ENCODE peak calls at places on chromosome 5, in seven cellular contexts. S is cardiac fibroblast, H is K562, V is Calu3, K is fibroblast of mammary gland, P is kidney epithelial cell, B is fibroblast of lung. O is an unnamed sample.

GRCh38 chr5:76794871-76795270 is 24.0 kb upstream of the F2RL1 start:
- DNase-seq in S (peak; percentile 52), H (no peak), V (no peak), K (peak; percentile 66), P (peak; percentile 55), B (peak; percentile 39), O (no peak)

GRCh38 chr5:156093024-156093423 is 233.9 kb upstream of the SGCD start:
- DNase-seq in S (no peak), H (no peak), V (no peak), K (no peak), P (no peak), B (no peak), O (no peak)

GRCh38 chr5:144691936-144692335 is 521.3 kb downstream of the KCTD16 start:
- DNase-seq in S (no peak), H (no peak), V (no peak), K (peak; percentile 2), P (no peak), B (peak; percentile 17), O (no peak)

GRCh38 chr5:158155811-158156495 is 297.0 kb upstream of the CLINT1 start:
- DNase-seq in S (no peak), H (no peak), V (no peak), K (peak; percentile 86), P (no peak), B (no peak), O (no peak)

GRCh38 chr5:159286420-159287035 is 23.4 kb downstream of the UBLCP1 start:
- DNase-seq in S (peak; percentile 50), H (no peak), V (peak; percentile 11), K (peak; percentile 56), P (no peak), B (peak; percentile 34), O (no peak)

GRCh38 chr5:173764321-173765029 is 123.7 kb upstream of the CPEB4 start:
- DNase-seq in S (peak; percentile 95), H (peak; percentile 82), V (peak; percentile 92), K (peak; percentile 97), P (peak; percentile 94), B (peak; percentile 96), O (no peak)

GRCh38 chr5:42494414-42494813 is 71.2 kb downstream of the GHR start:
- DNase-seq in S (peak; percentile 24), H (no peak), V (no peak), K (peak; percentile 34), P (no peak), B (peak; percentile 12), O (no peak)

GRCh38 chr5:10695055-10695649 is 65.9 kb downstream of the DAP start:
- DNase-seq in S (peak; percentile 76), H (no peak), V (peak; percentile 78), K (peak; percentile 69), P (no peak), B (peak; percentile 63), O (peak; percentile 77)

GRCh38 chr5:97071101-97071500 is 71.3 kb downstream of the LIX1 start:
- DNase-seq in S (peak; percentile 47), H (no peak), V (no peak), K (peak; percentile 98), P (peak; percentile 54), B (peak; percentile 77), O (no peak)

DNA sequence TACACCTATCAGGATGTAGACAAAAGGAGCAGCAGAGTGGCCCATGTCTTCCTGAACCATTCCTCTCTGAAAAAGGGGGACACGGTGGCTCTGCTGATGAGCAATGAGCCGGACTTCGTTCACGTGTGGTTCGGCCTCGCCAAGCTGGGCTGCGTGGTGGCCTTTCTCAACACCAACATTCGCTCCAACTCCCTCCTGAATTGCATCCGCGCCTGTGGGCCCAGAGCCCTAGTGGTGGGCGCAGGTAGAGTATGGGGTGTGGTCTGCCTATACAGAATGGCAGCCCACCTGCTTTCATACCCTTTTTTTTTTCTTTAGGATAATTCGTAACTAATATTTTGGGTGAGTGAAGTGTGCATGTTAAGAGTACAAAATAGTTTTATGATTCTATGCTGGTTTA is 1.1 kb downstream of the SLC27A6 start:
- DNase-seq in S (no peak), H (peak; percentile 14), V (no peak), K (no peak), P (no peak), B (no peak), O (no peak)
- TF ChIP-seq CTCF in S (no peak), H (no peak), V (no peak), K (no peak), P (no peak), B (no peak), O (peak; percentile 42)

DNA sequence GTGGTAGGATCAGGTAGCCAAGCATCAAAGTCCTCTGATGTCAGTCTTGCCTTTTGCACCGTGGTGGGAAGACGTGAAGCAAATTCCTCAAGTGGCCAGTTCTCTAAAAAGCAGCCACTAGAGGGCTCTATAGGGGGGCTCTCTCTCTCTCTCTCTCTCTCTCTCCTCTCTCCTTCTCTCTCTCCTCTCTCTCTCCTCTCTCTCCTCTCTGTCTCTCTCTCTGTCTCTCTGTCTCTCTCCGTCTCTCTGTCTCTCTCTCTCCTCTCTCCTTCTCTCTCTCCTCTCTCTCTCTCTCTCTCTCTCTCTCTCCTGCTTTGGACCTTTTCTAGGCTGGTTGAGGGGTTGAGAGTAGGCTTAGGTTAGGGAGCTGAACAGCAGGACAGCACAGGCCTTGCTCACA is 13.9 kb upstream of the OSMR start:
- DNase-seq in S (peak; percentile 71), H (peak; percentile 25), V (no peak), K (peak; percentile 69), P (no peak), B (peak; percentile 59), O (no peak)
- TF ChIP-seq CTCF in S (peak; percentile 63), H (peak; percentile 74), V (peak; percentile 59), K (peak; percentile 64), P (peak; percentile 50), B (peak; percentile 66), O (peak; percentile 66)

GRCh38 chr5:148383564-148384388 is at the start of gene FBXO38:
- DNase-seq in S (peak; percentile 97), H (peak; percentile 93), V (peak; percentile 96), K (peak; percentile 93), P (peak; percentile 87), B (peak; percentile 96), O (peak; percentile 95)
- TF ChIP-seq CTCF in S (no peak), H (peak; percentile 37), V (no peak), K (no peak), P (no peak), B (no peak), O (peak; percentile 38)

GRCh38 chr5:8993031-8993430 is 552.8 kb downstream of the SEMA5A start:
- DNase-seq in S (peak; percentile 43), H (peak; percentile 23), V (no peak), K (peak; percentile 34), P (no peak), B (no peak), O (no peak)
- TF ChIP-seq CTCF in S (peak; percentile 56), H (no peak), V (no peak), K (peak; percentile 51), P (peak; percentile 59), B (peak; percentile 19), O (peak; percentile 73)

DNA sequence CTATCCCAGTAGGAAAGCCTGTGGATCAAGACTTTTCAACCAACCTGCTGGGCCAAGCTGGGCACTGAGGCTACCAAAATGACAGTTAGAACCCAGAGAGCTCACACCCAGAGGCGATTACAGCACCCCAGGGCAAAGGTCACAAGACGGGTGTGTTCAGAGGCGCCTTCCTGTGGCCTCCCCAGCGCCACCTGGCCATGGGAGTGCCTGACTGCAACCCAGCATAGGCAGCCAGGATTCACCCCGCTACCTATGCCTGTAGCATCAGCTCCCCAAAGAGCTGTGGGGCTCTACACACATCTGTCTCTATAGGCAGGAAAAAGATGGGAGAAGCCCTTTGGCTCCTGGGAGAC is 33.5 kb downstream of the PDGFRB start:
- DNase-seq in S (no peak), H (peak; percentile 73), V (peak; percentile 62), K (no peak), P (no peak), B (no peak), O (no peak)
- TF ChIP-seq CTCF in S (peak; percentile 26), H (peak; percentile 82), V (peak; percentile 57), K (peak; percentile 11), P (peak; percentile 31), B (no peak), O (no peak)

DNA sequence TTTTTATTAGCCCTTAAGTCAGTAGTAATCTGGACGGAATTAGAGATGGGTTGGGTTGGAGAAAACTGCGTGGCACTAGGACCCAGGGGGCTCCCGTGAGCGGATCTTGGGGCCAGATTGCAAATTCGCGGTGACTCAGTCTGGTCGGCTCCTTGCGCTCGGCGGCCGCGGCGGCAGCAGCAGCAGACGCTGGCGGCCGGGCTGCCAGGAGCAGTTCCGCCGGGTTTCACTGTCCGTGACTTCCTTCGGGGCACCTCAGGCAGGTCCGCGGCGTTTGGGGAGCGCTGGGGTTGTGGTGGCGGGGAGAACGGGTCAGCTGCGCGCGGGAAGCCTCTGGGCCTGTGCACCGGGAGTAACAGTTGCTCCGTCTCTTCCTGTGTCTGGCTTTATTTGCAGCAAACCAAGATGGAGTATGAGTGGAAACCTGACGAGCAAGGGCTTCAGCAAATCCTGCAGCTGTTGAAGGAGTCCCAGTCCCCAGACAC is 31.6 kb downstream of the TNPO1 start:
- DNase-seq in S (peak; percentile 93), H (peak; percentile 73), V (peak; percentile 94), K (peak; percentile 92), P (peak; percentile 63), B (peak; percentile 94), O (peak; percentile 85)
- TF ChIP-seq CTCF in S (no peak), H (no peak), V (no peak), K (no peak), P (no peak), B (no peak), O (no peak)

GRCh38 chr5:66722653-66723052 is 126.5 kb downstream of the MAST4 start:
- DNase-seq in S (no peak), H (no peak), V (no peak), K (no peak), P (no peak), B (no peak), O (no peak)

GRCh38 chr5:66720776-66721175 is 124.6 kb downstream of the MAST4 start:
- DNase-seq in S (no peak), H (no peak), V (no peak), K (no peak), P (no peak), B (no peak), O (no peak)

GRCh38 chr5:66724336-66724735 is 128.1 kb downstream of the MAST4 start:
- DNase-seq in S (no peak), H (no peak), V (no peak), K (no peak), P (no peak), B (no peak), O (no peak)

GRCh38 chr5:66727630-66728029 is 131.4 kb downstream of the MAST4 start:
- DNase-seq in S (no peak), H (no peak), V (no peak), K (no peak), P (no peak), B (no peak), O (no peak)

DNA sequence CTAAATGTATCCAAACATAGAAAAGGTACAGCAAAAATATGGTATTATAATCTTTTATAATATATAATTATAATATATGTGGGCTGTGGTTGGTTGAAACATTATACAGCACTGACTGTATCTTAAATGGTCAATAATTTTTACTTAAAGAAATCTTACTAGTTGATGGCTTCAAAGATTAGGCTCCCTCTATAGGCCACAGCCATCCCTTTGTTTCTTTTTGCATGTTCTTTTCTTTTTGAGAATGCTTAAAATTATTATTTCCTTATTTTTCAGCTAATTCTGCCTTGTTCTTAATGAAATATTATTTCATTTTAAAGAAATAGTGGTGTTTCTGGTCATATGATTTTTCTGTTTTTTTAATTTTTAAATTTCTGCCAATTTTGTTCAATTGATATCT is 128.5 kb downstream of the MAST4 start:
- DNase-seq in S (no peak), H (no peak), V (no peak), K (peak; percentile 21), P (no peak), B (no peak), O (no peak)
- TF ChIP-seq CTCF in S (peak; percentile 43), H (no peak), V (no peak), K (peak; percentile 39), P (peak; percentile 32), B (peak; percentile 27), O (peak; percentile 41)

O was measured in type B pancreatic cell.